ENCODE peak calls at places on chromosome 3, in ten cellular contexts. I, D, R, B, O, Z, J, E, A and V are unnamed samples.
A peak's percentile ranks its signal among the peaks of the same experiment; 100 is the strongest.

GRCh38 chr3:138829886-138830510 is 4.7 kb downstream of the PIK3CB start:
- DNase-seq in I (no peak), D (no peak), R (no peak), B (no peak), O (no peak), Z (no peak), J (no peak), E (no peak), A (no peak), V (no peak)

GRCh38 chr3:27293954-27294353 is 75.2 kb downstream of the NEK10 start:
- DNase-seq in I (no peak), D (no peak), R (peak; percentile 31), B (no peak), O (no peak), Z (no peak), J (no peak), E (no peak), A (no peak), V (no peak)

GRCh38 chr3:133075027-133075426 is 36.8 kb downstream of the TMEM108 start:
- DNase-seq in I (no peak), D (no peak), R (no peak), B (no peak), O (no peak), Z (no peak), J (no peak), E (no peak), A (no peak), V (no peak)

GRCh38 chr3:173529062-173529711 is 131.6 kb downstream of the NLGN1 start:
- DNase-seq in I (no peak), D (no peak), R (no peak), B (no peak), O (peak; percentile 37), Z (no peak), J (peak; percentile 10), E (no peak), A (peak; percentile 3), V (no peak)

GRCh38 chr3:18432752-18433151 is 7.6 kb upstream of the SATB1 start:
- DNase-seq in I (no peak), D (no peak), R (no peak), B (no peak), O (no peak), Z (no peak), J (no peak), E (no peak), A (no peak), V (no peak)

GRCh38 chr3:52532517-52532837 is 1.2 kb downstream of the NT5DC2 start:
- DNase-seq in I (no peak), D (peak; percentile 78), R (peak; percentile 81), B (no peak), O (no peak), Z (peak; percentile 34), J (peak; percentile 15), E (peak; percentile 58), A (no peak), V (no peak)

GRCh38 chr3:44805960-44806359 is 44.4 kb downstream of the KIF15 start:
- DNase-seq in I (no peak), D (no peak), R (no peak), B (no peak), O (no peak), Z (no peak), J (no peak), E (no peak), A (no peak), V (no peak)

GRCh38 chr3:141608438-141608837 is 121.6 kb downstream of the RASA2 start:
- DNase-seq in I (no peak), D (no peak), R (no peak), B (no peak), O (no peak), Z (no peak), J (no peak), E (no peak), A (no peak), V (no peak)

GRCh38 chr3:195558602-195559001 is 15.5 kb upstream of the PPP1R2 start:
- DNase-seq in I (no peak), D (peak; percentile 11), R (no peak), B (no peak), O (peak; percentile 36), Z (peak; percentile 36), J (no peak), E (no peak), A (no peak), V (peak; percentile 74)

GRCh38 chr3:150237490-150237889 is 170.6 kb upstream of the TSC22D2 start:
- DNase-seq in I (no peak), D (no peak), R (no peak), B (no peak), O (peak; percentile 63), Z (no peak), J (no peak), E (no peak), A (no peak), V (no peak)

GRCh38 chr3:182601597-182601996 is 191.7 kb upstream of the ATP11B start:
- DNase-seq in I (no peak), D (no peak), R (no peak), B (no peak), O (no peak), Z (no peak), J (no peak), E (no peak), A (no peak), V (no peak)

GRCh38 chr3:193932576-193932975 is 203.4 kb upstream of the HES1 start:
- DNase-seq in I (no peak), D (no peak), R (no peak), B (no peak), O (no peak), Z (no peak), J (no peak), E (no peak), A (no peak), V (no peak)

GRCh38 chr3:47433796-47434195 is 41.9 kb downstream of the SCAP start:
- DNase-seq in I (no peak), D (no peak), R (no peak), B (no peak), O (no peak), Z (no peak), J (no peak), E (peak; percentile 29), A (no peak), V (no peak)

GRCh38 chr3:23999012-23999641 is 54.0 kb downstream of the NR1D2 start:
- DNase-seq in I (peak; percentile 58), D (peak; percentile 72), R (peak; percentile 29), B (peak; percentile 63), O (peak; percentile 74), Z (no peak), J (peak; percentile 57), E (no peak), A (peak; percentile 64), V (peak; percentile 65)